ENCODE peak calls at places on chromosomes 6 and 20, in eight cellular contexts. L, K, A, X, R, Z, J and V are unnamed samples. For H3K4me1 and H3K36me3, the result is how much of the 10 kb centered on the place peaks cover.

GRCh38 chr6:72032056-72032455 is 145.7 kb downstream of the RIMS1 start:
- DNase-seq in J (no peak), R (no peak), X (no peak), A (no peak), K (no peak), Z (no peak), L (no peak), V (no peak)

GRCh38 chr6:33160728-33161323 is 31.4 kb downstream of the COL11A2 start:
- DNase-seq in L (peak), R (no peak), K (peak), A (no peak), Z (no peak), J (peak), X (peak), V (no peak)

GRCh38 chr6:88952065-88952704 is 11.2 kb downstream of the RNGTT start:
- DNase-seq in J (no peak), Z (no peak), R (no peak), X (no peak), L (no peak), K (no peak), A (no peak), V (no peak)

GRCh38 chr6:26401987-26402658 is at the start of gene BTN3A1:
- DNase-seq in K (peak), L (no peak), A (peak), Z (peak), J (peak), X (peak), R (peak), V (peak)

GRCh38 chr6:33988121-33989015 is 157.5 kb downstream of the GRM4 start:
- DNase-seq in Z (no peak), J (no peak), X (no peak), R (no peak), L (no peak), K (no peak), A (no peak), V (no peak)

GRCh38 chr6:33451606-33452005 is 2.8 kb upstream of the ZBTB9 start:
- DNase-seq in X (no peak), K (no peak), R (no peak), Z (no peak), L (no peak), A (no peak), J (no peak), V (no peak)

GRCh38 chr20:21235346-21235712 is 67.8 kb upstream of the XRN2 start:
- DNase-seq in J (peak), X (no peak), A (no peak), L (no peak), K (no peak), Z (no peak), R (no peak), V (no peak)

GRCh38 chr6:27238010-27238983 is 9.2 kb upstream of the PRSS16 start:
- DNase-seq in A (no peak), K (no peak), R (no peak), J (peak), Z (no peak), X (peak), L (no peak), V (no peak)

GRCh38 chr20:31494131-31494530 is 19.0 kb downstream of the REM1 start:
- DNase-seq in Z (no peak), R (no peak), X (peak), K (peak), A (no peak), L (no peak), J (peak), V (no peak)

GRCh38 chr6:19905584-19905983 is 68.4 kb downstream of the ID4 start:
- DNase-seq in R (no peak), Z (no peak), L (no peak), K (no peak), A (no peak), X (peak), J (no peak), V (no peak)

GRCh38 chr20:5482791-5483190 is 166.0 kb upstream of the PROKR2 start:
- DNase-seq in J (no peak), Z (no peak), K (no peak), X (no peak), A (no peak), L (no peak), R (no peak), V (no peak)

GRCh38 chr6:149897015-149897697 is 757 bp downstream of the RAET1E start:
- DNase-seq in K (peak), A (no peak), R (no peak), Z (peak), X (no peak), L (no peak), J (no peak), V (no peak)

GRCh38 chr6:141956046-141956761 is 176.5 kb upstream of the GJE1 start:
- DNase-seq in R (no peak), L (no peak), J (no peak), X (peak), K (no peak), Z (no peak), A (no peak), V (no peak)

GRCh38 chr20:732727-733126 is 35.6 kb downstream of the SLC52A3 start:
- DNase-seq in Z (no peak), L (no peak), K (no peak), R (no peak), A (no peak), J (no peak), X (peak), V (no peak)

GRCh38 chr20:38173237-38174156 is 8.4 kb upstream of the TGM2 start:
- DNase-seq in L (peak), Z (peak), A (no peak), R (no peak), X (no peak), J (peak), K (peak), V (no peak)

GRCh38 chr20:52847029-52847660 is 125.0 kb upstream of the TSHZ2 start:
- DNase-seq in R (no peak), J (no peak), K (no peak), Z (no peak), X (peak), L (no peak), A (no peak), V (no peak)

GRCh38 chr20:38108438-38109024 is 56.5 kb downstream of the TGM2 start:
- DNase-seq in J (no peak), L (peak), Z (peak), A (no peak), X (no peak), R (no peak), K (no peak), V (no peak)

GRCh38 chr6:99739526-99739925 is 132.9 kb downstream of the PRDM13 start:
- DNase-seq in K (no peak), A (no peak), J (no peak), R (no peak), Z (peak), L (no peak), X (no peak), V (no peak)

GRCh38 chr6:15996030-15996429 is 132.9 kb upstream of the MYLIP start:
- DNase-seq in L (no peak), R (no peak), K (no peak), J (no peak), Z (no peak), X (no peak), A (no peak), V (no peak)

GRCh38 chr20:41408986-41409385 is 42.4 kb upstream of the EMILIN3 start:
- DNase-seq in L (no peak), R (no peak), X (no peak), J (no peak), K (no peak), Z (no peak), A (no peak), V (no peak)

GRCh38 chr6:4611441-4612129 is 164.6 kb upstream of the CDYL start:
- DNase-seq in L (no peak), Z (no peak), X (no peak), J (no peak), K (no peak), R (no peak), A (no peak), V (no peak)

GRCh38 chr6:104572901-104573300 is 286.8 kb downstream of the HACE1 start:
- DNase-seq in K (no peak), Z (no peak), R (no peak), A (no peak), L (no peak), X (peak), J (no peak), V (no peak)

GRCh38 chr6:84061174-84061573 is 27.6 kb downstream of the MRAP2 start:
- DNase-seq in A (no peak), J (no peak), L (no peak), R (no peak), K (no peak), X (no peak), Z (no peak), V (no peak)

GRCh38 chr6:31898200-31899011 is 908 bp upstream of the EHMT2 start:
- DNase-seq in K (peak), L (no peak), R (peak), A (no peak), J (peak), X (peak), Z (no peak), V (peak)

GRCh38 chr20:50957276-50957675 is 1.1 kb downstream of the DPM1 start:
- DNase-seq in J (no peak), R (no peak), A (no peak), K (no peak), L (no peak), X (no peak), Z (no peak), V (no peak)

GRCh38 chr6:149140910-149141290 is 176.6 kb upstream of the TAB2 start:
- DNase-seq in J (no peak), R (peak), X (no peak), L (no peak), K (no peak), A (no peak), Z (no peak), V (no peak)

GRCh38 chr20:38649275-38649891 is 47.8 kb downstream of the ARHGAP40 start:
- DNase-seq in R (no peak), Z (no peak), K (peak), X (no peak), J (peak), L (no peak), A (no peak), V (no peak)

GRCh38 chr20:50919567-50919966 is 11.7 kb downstream of the ADNP start:
- DNase-seq in L (peak), A (no peak), Z (no peak), R (no peak), K (no peak), X (no peak), J (no peak), V (no peak)

GRCh38 chr6:33846226-33846625 is 42.4 kb upstream of the MLN start:
- DNase-seq in J (no peak), R (no peak), L (no peak), K (no peak), X (no peak), Z (no peak), A (no peak), V (no peak)

GRCh38 chr6:15897063-15897934 is 231.6 kb upstream of the MYLIP start:
- DNase-seq in R (no peak), Z (peak), L (no peak), K (no peak), A (no peak), X (peak), J (peak), V (no peak)

GRCh38 chr6:168828800-168829199 is 387.8 kb downstream of the SMOC2 start:
- DNase-seq in J (no peak), L (no peak), K (no peak), Z (no peak), X (no peak), A (no peak), R (no peak), V (no peak)

GRCh38 chr6:1739680-1740079 is 130.0 kb downstream of the FOXC1 start:
- DNase-seq in K (peak), R (no peak), L (no peak), X (no peak), A (no peak), J (no peak), Z (no peak), V (no peak)

GRCh38 chr20:47326718-47327137 is 29.8 kb downstream of the ZMYND8 start:
- DNase-seq in Z (no peak), K (no peak), A (no peak), X (no peak), J (no peak), R (no peak), L (no peak), V (no peak)
- H3K4me1 ChIP-seq in Z (half or more), K (under half), A (half or more), X (under half), J (half or more), R (under half), L (half or more), V (under half)

DNA sequence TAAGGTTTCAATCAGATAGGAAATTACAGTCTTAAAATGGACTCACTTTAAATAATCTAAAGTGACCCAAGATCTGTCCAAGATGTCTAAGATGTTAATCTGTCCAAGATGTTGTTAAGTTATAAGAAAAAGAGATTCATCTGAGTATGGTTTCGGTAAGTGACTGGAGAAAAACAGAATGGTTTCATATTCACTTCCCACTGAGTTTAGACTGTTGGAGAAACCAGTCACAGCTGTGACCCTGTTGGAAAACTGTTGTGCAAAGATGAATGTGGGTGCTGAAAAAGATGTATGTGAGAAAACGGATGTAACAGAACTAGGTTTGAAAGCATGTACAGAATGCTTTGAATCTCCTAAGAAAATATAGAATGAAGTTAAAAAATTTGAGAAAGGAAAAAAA is 325.9 kb downstream of the COL12A1 start:
- DNase-seq in A (no peak), Z (no peak), J (no peak), K (no peak), R (no peak), L (no peak), X (no peak), V (no peak)
- H3K27ac ChIP-seq in A (no peak), Z (peak), J (no peak), K (no peak), R (no peak), L (peak), X (no peak), V (no peak)

GRCh38 chr6:159769470-159769869 is 7.6 kb downstream of the ACAT2 start:
- DNase-seq in L (no peak), K (no peak), A (no peak), R (no peak), X (no peak), J (no peak), Z (no peak), V (no peak)

GRCh38 chr6:159762681-159763293 is 942 bp downstream of the ACAT2 start:
- DNase-seq in L (no peak), R (no peak), Z (peak), A (no peak), K (no peak), X (peak), J (peak), V (peak)

GRCh38 chr6:159772196-159772595 is 10.4 kb downstream of the ACAT2 start:
- DNase-seq in J (no peak), L (no peak), Z (no peak), K (no peak), A (no peak), R (no peak), X (no peak), V (no peak)

GRCh38 chr6:159761873-159762680 is at the start of gene ACAT2:
- DNase-seq in A (peak), X (peak), R (peak), K (peak), L (peak), Z (peak), J (peak), V (peak)

GRCh38 chr6:159766923-159767322 is 5.1 kb downstream of the ACAT2 start:
- DNase-seq in K (no peak), A (no peak), R (no peak), J (no peak), L (no peak), Z (no peak), X (no peak), V (no peak)
- H3K36me3 ChIP-seq in K (half or more), A (under half), R (under half), J (half or more), L (half or more), Z (under half), X (under half), V (under half)

DNA sequence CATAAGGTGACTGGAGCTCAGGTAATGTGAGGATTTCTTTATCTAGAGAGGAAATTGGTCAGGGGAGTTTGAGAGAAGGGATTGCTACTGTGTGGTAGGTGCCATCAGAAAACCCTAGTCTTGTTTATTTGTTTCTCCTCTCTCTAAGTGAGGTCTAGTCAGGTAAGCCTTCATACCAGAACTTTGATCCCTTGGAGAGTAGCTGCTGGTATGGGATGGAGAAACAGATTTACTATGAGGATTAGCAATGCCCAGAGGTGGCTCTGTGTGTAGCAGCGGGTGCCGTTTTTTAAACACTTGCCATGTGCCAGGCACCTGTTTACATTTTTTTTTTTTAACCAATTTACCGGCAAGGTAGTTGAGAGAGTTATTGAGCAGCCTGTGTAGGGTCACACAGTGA is 19.5 kb downstream of the CMTR1 start:
- DNase-seq in X (no peak), A (no peak), L (no peak), Z (no peak), R (no peak), J (no peak), K (no peak), V (no peak)
- H3K4me1 ChIP-seq in X (under half), A (under half), L (under half), Z (under half), R (under half), J (under half), K (under half), V (under half)

DNA sequence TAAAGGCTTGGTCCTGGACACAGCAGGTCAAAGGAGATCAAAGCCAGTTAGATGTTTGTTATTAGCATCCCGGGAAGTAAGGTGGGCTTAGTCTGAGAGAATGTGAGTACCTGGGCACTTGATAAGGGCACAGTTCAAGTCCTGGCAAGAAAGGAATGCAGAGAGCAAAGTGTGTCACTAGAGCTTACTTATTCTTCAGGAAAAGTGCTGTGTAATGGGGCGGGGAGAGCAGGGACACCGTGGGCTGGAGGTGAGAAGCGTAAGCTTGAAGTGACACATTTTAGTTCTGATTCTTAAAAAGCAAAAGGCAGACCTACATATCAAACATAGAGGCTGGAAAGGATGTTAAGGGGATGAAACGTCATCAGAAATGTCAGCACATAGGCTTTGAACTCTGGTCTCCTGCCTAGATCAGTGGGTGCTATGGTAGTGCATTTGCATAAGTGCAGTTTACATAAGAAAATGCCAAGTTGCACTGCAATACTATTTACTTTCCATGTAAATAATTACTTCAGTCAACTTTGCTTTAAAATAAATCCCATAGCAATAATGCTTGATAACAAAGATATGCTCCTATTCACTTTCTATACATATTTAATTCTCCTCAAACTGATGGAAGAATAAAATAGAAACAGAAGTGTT is 2.6 kb downstream of the SAMD5 start:
- DNase-seq in A (no peak), L (no peak), Z (no peak), R (no peak), K (no peak), J (no peak), X (peak), V (no peak)
- H3K27ac ChIP-seq in A (no peak), L (no peak), Z (no peak), R (no peak), K (no peak), J (no peak), X (no peak), V (no peak)

GRCh38 chr6:111355156-111355555 is 127.9 kb downstream of the REV3L start:
- DNase-seq in A (no peak), Z (no peak), X (no peak), R (no peak), K (no peak), L (no peak), J (no peak), V (no peak)
- H3K36me3 ChIP-seq in A (under half), Z (half or more), X (under half), R (under half), K (half or more), L (half or more), J (under half), V (half or more)

DNA sequence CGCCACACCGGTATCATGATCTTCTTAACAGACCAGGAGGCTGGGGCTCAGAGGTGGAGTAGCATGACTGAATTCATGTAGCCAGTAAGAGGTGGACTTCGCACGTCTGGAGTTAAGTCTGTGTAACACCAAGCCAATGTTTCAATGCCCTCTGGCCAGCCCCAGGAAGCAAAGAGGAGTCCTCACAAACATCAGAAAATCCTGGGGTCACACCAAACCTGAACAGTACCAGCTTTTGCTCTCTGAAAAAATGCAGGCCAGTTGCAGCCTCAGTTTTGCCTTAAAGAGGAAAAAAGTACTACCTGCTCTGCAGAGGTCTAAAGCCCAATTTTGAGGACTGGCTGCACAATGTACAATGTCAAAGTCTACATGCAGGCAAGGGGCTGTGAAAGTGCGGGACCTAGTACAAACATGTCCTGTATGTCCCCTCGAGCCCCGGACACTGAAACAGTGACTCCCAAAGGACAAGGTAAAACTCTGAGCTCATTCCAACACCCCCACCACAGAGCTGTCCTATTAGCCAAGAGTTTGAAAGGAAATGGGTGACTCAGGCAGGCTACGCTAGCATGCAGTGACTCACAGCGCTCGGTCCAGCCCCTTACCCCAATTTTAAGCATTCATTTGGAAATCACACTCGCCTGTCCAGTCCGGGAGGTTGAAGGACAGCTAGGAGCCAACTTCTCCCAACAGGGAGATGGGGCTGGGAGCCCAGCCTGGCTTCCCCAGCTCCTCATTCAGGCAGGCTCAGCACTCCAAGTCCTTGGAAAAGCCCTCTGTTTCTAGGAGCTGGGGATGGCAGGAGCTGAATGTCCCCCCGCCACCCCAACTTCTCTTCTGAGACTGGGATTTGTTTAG is 4.1 kb downstream of the SDC4 start:
- DNase-seq in A (peak), K (no peak), R (no peak), X (peak), L (peak), J (no peak), Z (no peak), V (no peak)
- H3K4me1 ChIP-seq in A (half or more), K (under half), R (under half), X (half or more), L (half or more), J (half or more), Z (half or more), V (under half)